ENCODE peak calls at places on chromosome 10, in four cellular contexts. U is fibroblast of lung, H is left lung, C is lower lobe of right lung. V is an unnamed sample.

GRCh38 chr10:85635650-85636049 is 730.9 kb downstream of the GRID1 start:
- DNase-seq in U (no peak), H (no peak), C (no peak), V (no peak)

GRCh38 chr10:95650232-95650631 is 6.3 kb downstream of the ALDH18A1 start:
- DNase-seq in U (no peak), H (no peak), C (no peak), V (no peak)

GRCh38 chr10:112687647-112688046 is 240.6 kb downstream of the VTI1A start:
- DNase-seq in U (peak; percentile 78), H (no peak), C (no peak), V (no peak)

GRCh38 chr10:969473-970150 is 18.6 kb upstream of the GTPBP4 start:
- DNase-seq in U (no peak), H (no peak), C (no peak), V (no peak)

GRCh38 chr10:131127610-131128009 is 183.9 kb downstream of the TCERG1L start:
- DNase-seq in U (no peak), H (no peak), C (no peak), V (no peak)

GRCh38 chr10:101834341-101834740 is 9.3 kb downstream of the KCNIP2 start:
- DNase-seq in U (no peak), H (peak; percentile 76), C (peak; percentile 85), V (no peak)

GRCh38 chr10:12597800-12598750 is 248.7 kb downstream of the CAMK1D start:
- DNase-seq in U (no peak), H (no peak), C (no peak), V (no peak)

GRCh38 chr10:12785338-12785934 is 216.1 kb downstream of the CCDC3 start:
- DNase-seq in U (no peak), H (no peak), C (no peak), V (no peak)

GRCh38 chr10:103445767-103446567 is 6.2 kb downstream of the CALHM2 start:
- DNase-seq in U (peak; percentile 81), H (no peak), C (no peak), V (no peak)

GRCh38 chr10:103470755-103471653 is 8.0 kb downstream of the CALHM3 start:
- DNase-seq in U (peak; percentile 62), H (peak; percentile 65), C (peak; percentile 66), V (peak; percentile 70)

GRCh38 chr10:21694646-21695045 is 160.6 kb downstream of the MLLT10 start:
- DNase-seq in U (peak; percentile 69), H (no peak), C (no peak), V (no peak)

GRCh38 chr10:83142074-83142563 is 997.2 kb upstream of the GHITM start:
- DNase-seq in U (no peak), H (no peak), C (no peak), V (no peak)

GRCh38 chr10:132206377-132206745 is 19.6 kb downstream of the DPYSL4 start:
- DNase-seq in U (no peak), H (no peak), C (no peak), V (no peak)

GRCh38 chr10:132298038-132298935 is 9.5 kb downstream of the STK32C start:
- DNase-seq in U (no peak), H (peak; percentile 25), C (peak; percentile 24), V (no peak)

GRCh38 chr10:102627446-102628293 is 16.6 kb upstream of the TRIM8 start:
- DNase-seq in U (peak; percentile 62), H (peak; percentile 78), C (peak; percentile 62), V (no peak)

GRCh38 chr10:26628395-26628794 is 69.1 kb upstream of the PDSS1 start:
- DNase-seq in U (no peak), H (no peak), C (no peak), V (no peak)

GRCh38 chr10:21807162-21807561 is 196.4 kb downstream of the DNAJC1 start:
- DNase-seq in U (no peak), H (no peak), C (no peak), V (no peak)

GRCh38 chr10:112492736-112493135 is 45.7 kb downstream of the VTI1A start:
- DNase-seq in U (no peak), H (no peak), C (no peak), V (no peak)

GRCh38 chr10:19003341-19003740 is 45.3 kb upstream of the MALRD1 start:
- DNase-seq in U (no peak), H (no peak), C (no peak), V (no peak)

GRCh38 chr10:102309236-102309635 is 63.9 kb downstream of the GBF1 start:
- DNase-seq in U (no peak), H (no peak), C (no peak), V (no peak)

GRCh38 chr10:85921789-85922188 is 444.8 kb downstream of the GRID1 start:
- DNase-seq in U (no peak), H (no peak), C (no peak), V (no peak)

GRCh38 chr10:28678687-28679457 is 1.6 kb downstream of the BAMBI start:
- DNase-seq in U (peak; percentile 34), H (no peak), C (no peak), V (no peak)

GRCh38 chr10:100737359-100738054 is 7.9 kb upstream of the PAX2 start:
- DNase-seq in U (no peak), H (no peak), C (no peak), V (no peak)

GRCh38 chr10:53072144-53072543 is 299.6 kb upstream of the MBL2 start:
- DNase-seq in U (no peak), H (no peak), C (no peak), V (no peak)

GRCh38 chr10:124742418-124743187 is 1.6 kb downstream of the FAM53B start:
- DNase-seq in U (peak; percentile 33), H (no peak), C (no peak), V (no peak)

GRCh38 chr10:59585046-59585700 is 124.5 kb downstream of the SLC16A9 start:
- DNase-seq in U (peak; percentile 36), H (no peak), C (no peak), V (no peak)

GRCh38 chr10:61939575-61940301 is 38.2 kb downstream of the ARID5B start:
- DNase-seq in U (peak; percentile 94), H (no peak), C (no peak), V (no peak)

GRCh38 chr10:124860426-124860825 is 58.8 kb downstream of the ABRAXAS2 start:
- DNase-seq in U (no peak), H (no peak), C (no peak), V (no peak)

GRCh38 chr10:94991243-94991888 is 52.9 kb downstream of the CYP2C9 start:
- DNase-seq in U (no peak), H (no peak), C (no peak), V (no peak)

GRCh38 chr10:17599089-17599488 is 18.1 kb downstream of the HACD1 start:
- DNase-seq in U (peak; percentile 67), H (no peak), C (no peak), V (no peak)

DNA sequence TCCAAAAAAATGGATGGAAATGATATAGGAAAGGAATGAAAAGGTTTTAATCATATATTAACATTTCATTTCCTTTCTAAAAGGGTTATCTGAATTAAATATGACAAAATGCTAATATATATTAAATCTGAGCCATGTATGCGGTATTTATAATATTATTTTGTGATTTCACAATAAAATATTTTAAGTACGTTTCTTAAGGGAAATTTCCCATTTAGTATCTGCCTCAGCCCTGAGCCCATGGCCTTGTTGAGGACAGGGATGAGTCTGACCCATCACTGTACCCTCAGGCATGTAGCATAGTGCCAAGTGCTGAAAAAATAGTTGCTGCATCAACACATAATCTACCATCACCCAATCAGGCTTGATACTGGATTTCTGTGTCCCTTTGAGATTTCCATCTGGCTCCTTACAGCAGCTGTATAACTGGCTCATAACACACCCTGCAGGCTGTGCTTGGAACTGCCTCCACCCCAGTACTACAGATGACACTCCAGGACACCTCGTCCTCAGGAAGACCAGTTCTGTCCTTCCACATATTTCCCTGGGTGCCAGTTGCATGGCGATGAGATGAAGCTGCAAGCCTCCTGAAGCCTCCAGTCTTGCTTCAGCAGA is 59.4 kb upstream of the ASAH2 start:
- DNase-seq in U (no peak), H (no peak), C (no peak), V (no peak)
- TF ChIP-seq CTCF in U (peak; percentile 26), H (no peak), C (peak; percentile 41), V (no peak)

GRCh38 chr10:110447886-110448285 is 49.8 kb upstream of the DUSP5 start:
- DNase-seq in U (no peak), H (no peak), C (no peak), V (no peak)

GRCh38 chr10:110445871-110446270 is 51.8 kb upstream of the DUSP5 start:
- DNase-seq in U (no peak), H (no peak), C (no peak), V (no peak)

GRCh38 chr10:110446277-110446676 is 51.4 kb upstream of the DUSP5 start:
- DNase-seq in U (no peak), H (peak; percentile 11), C (no peak), V (no peak)

GRCh38 chr10:110448682-110449418 is 48.9 kb upstream of the DUSP5 start:
- DNase-seq in U (peak; percentile 40), H (no peak), C (no peak), V (no peak)

DNA sequence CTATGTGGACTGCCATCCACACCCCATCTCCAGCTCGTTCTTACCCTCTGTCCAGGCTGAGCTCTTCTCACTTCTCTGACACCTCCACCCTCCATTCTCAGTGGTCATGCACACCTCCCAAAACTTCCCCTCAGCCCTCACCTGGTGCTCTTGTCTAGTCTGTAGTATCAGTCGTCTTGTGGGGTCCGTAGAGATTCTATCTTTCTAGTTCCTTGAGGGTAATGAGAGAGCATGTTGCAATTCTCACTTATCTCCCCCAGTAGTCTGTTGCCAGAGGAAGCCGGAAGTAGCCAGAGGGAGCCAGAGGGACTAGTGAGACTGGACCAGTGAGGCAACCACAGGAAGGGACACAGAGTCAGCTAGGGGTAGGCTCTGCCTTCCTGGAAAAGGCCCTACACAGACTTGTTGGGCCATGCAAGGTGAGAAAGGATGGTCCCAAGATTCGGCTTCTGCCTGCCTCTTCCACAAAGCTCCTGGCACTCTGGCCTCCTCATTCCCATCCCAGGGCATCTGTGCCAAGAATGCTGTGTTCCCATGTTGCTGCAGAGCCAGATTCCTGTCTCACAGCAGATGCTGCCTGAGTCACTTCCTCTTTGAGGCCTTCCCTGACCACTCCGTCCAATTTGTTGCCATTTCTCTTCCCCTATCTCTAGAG is 50.6 kb upstream of the DUSP5 start:
- DNase-seq in U (peak; percentile 89), H (peak; percentile 30), C (no peak), V (no peak)
- TF ChIP-seq CTCF in U (peak; percentile 11), H (no peak), C (no peak), V (no peak)

GRCh38 chr10:16423599-16423998 is 13.2 kb upstream of the PTER start:
- DNase-seq in U (no peak), H (no peak), C (no peak), V (no peak)
- TF ChIP-seq CTCF in U (no peak), H (no peak), C (no peak), V (no peak)

DNA sequence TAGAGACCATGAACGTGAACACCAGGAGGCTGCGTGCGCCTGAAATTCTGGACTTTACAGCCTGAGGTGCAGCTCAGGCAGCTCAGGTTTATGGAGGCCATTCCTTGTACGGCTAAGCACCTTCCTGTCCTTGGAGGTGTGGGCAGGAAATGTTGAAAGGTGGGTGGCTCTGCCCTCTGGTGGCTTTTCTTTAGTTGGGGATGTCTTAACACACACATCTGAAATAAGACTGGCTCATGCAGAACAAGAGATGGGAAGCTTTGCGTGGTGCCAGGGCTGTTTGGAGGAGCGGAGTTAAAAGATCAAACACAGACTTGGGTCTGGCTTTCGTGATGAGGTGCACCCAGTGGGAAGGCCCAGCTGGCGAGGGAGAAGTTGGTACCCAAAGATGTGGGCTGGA is 64.1 kb downstream of the DOCK1 start:
- DNase-seq in U (no peak), H (no peak), C (no peak), V (no peak)
- TF ChIP-seq CTCF in U (no peak), H (no peak), C (peak; percentile 8), V (no peak)

DNA sequence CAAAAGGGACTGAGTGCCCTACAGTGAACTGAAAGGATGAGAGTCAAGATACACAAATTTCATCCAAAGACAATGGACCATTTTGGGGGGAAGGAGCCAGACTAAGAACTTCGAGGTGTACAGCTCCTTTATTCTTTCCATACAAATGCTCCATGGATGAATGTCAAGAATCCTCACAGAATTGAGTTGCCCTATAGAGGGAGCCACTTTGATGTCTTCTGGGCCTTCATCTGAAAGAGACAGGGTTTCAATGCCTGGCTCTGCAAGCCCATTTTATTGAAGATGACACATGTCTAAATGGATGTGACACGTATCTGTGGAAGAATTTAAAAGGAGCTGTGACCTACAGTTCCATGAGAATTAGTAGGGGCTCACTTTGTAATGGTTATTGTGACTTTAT is 32.0 kb upstream of the NRG3 start:
- DNase-seq in U (no peak), H (no peak), C (no peak), V (no peak)
- TF ChIP-seq CTCF in U (no peak), H (no peak), C (no peak), V (no peak)

V was measured in activated B cell treated with CpG ODN at 0.5 μM for 24 hours.